ENCODE peak calls at places on chromosomes 16 and 17, in four cellular contexts. Y is heart left ventricle; O is CD8-positive, alpha-beta memory T cell; W is MM.1S. H is an unnamed sample. For H3K27me3, the result is how much of the 10 kb centered on the place peaks cover.

GRCh38 chr16:9195301-9195700 is 103.9 kb downstream of the HAPSTR1 start:
- DNase-seq in Y (no peak), O (no peak), W (no peak), H (no peak)

GRCh38 chr17:35056013-35056412 is 7.5 kb downstream of the RFFL start:
- DNase-seq in Y (no peak), O (no peak), W (no peak), H (no peak)

GRCh38 chr17:67544364-67544763 is 167.3 kb downstream of the PITPNC1 start:
- DNase-seq in Y (no peak), O (no peak), W (no peak), H (no peak)

GRCh38 chr16:67022531-67023214 is 6.3 kb upstream of the CBFB start:
- DNase-seq in Y (no peak), O (no peak), W (no peak), H (no peak)

GRCh38 chr17:34306466-34306865 is 12.8 kb upstream of the CCL8 start:
- DNase-seq in Y (no peak), O (no peak), W (no peak), H (no peak)

GRCh38 chr17:36089888-36090836 is at the start of gene CCL3:
- DNase-seq in Y (no peak), O (no peak), W (peak), H (no peak)

GRCh38 chr17:19904924-19905323 is 37.2 kb upstream of the ULK2 start:
- DNase-seq in Y (peak), O (no peak), W (no peak), H (peak)

GRCh38 chr17:55571095-55571494 is 59.8 kb upstream of the SMIM36 start:
- DNase-seq in Y (no peak), O (no peak), W (no peak), H (no peak)

GRCh38 chr16:84788968-84789371 is 30.8 kb upstream of the CRISPLD2 start:
- DNase-seq in Y (no peak), O (no peak), W (no peak), H (no peak)

GRCh38 chr16:67865318-67865717 is 7.5 kb upstream of the EDC4 start:
- DNase-seq in Y (no peak), O (no peak), W (peak), H (no peak)

GRCh38 chr16:86041807-86042206 is 142.8 kb downstream of the IRF8 start:
- DNase-seq in Y (no peak), O (no peak), W (no peak), H (no peak)

GRCh38 chr16:47888142-47888541 is 267.7 kb downstream of the ABCC12 start:
- DNase-seq in Y (no peak), O (no peak), W (no peak), H (no peak)

GRCh38 chr17:73478768-73479424 is 165.3 kb downstream of the SDK2 start:
- DNase-seq in Y (no peak), O (no peak), W (no peak), H (no peak)

GRCh38 chr16:3458278-3458851 is 14.9 kb downstream of the NAA60 start:
- DNase-seq in Y (no peak), O (no peak), W (no peak), H (peak)

GRCh38 chr17:65131946-65132345 is 5.2 kb upstream of the RGS9 start:
- DNase-seq in Y (no peak), O (no peak), W (no peak), H (no peak)

GRCh38 chr17:63954402-63955063 is 18.2 kb downstream of the SCN4A start:
- DNase-seq in Y (no peak), O (peak), W (peak), H (no peak)

GRCh38 chr17:20226814-20227482 is 217.8 kb downstream of the SPECC1 start:
- DNase-seq in Y (peak), O (peak), W (peak), H (peak)

GRCh38 chr17:49104511-49105074 is 28.0 kb upstream of the B4GALNT2 start:
- DNase-seq in Y (no peak), O (no peak), W (no peak), H (no peak)

GRCh38 chr17:81526662-81527571 is 1.3 kb upstream of the FSCN2 start:
- DNase-seq in Y (peak), O (no peak), W (peak), H (no peak)

GRCh38 chr17:81522491-81523125 is 5.6 kb upstream of the FSCN2 start:
- DNase-seq in Y (peak), O (no peak), W (no peak), H (no peak)

GRCh38 chr17:81523139-81524062 is 4.8 kb upstream of the FSCN2 start:
- DNase-seq in Y (peak), O (no peak), W (no peak), H (no peak)

GRCh38 chr17:81524865-81525159 is 3.4 kb upstream of the FSCN2 start:
- DNase-seq in Y (peak), O (no peak), W (no peak), H (no peak)

DNA sequence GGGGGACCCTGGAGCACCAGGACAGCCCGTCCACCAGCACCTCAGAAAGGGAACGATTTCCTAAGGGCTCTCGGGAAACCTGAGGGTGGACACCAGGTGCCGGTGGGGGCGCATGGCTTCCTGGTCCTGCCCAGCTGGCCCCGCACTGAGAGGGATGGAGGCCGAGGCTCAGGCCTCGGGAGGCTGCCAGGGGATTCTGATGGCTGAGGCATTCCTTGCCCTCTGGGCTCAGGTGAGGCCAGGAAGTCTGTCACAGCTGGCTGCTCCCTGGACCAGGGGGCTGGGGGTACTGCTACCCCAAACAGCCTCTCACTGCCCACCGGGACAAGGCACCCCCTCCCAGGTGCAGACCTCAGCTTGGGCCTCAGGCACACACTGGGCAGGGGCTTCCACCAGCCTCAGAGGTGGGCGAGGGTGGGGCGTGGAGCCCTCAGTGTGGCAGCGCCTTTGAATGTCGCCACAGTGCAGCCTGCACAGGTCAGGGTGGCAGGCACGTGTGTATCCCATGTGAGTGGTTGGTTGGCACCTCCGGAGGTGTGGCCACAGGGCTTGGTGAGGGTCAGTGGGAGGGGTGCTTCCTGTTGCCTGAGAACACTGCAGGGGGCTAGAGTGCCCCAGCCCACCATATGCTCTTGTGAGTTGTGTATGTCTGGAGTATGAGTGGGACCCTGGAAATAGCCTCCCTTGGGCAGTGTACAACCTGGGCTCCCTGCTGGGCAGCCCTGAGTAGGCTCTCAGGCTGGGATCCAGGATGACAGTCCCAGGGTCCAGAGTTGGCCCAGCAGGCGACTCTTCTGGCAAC is 3.9 kb upstream of the FSCN2 start:
- DNase-seq in Y (peak), O (no peak), W (no peak), H (no peak)
- H3K27me3 ChIP-seq in Y (under half), O (under half), W (under half), H (under half)

GRCh38 chr17:48056879-48057278 is 8.7 kb downstream of the NFE2L1 start:
- DNase-seq in Y (no peak), O (no peak), W (no peak), H (no peak)
- H3K4me3 ChIP-seq in Y (no peak), O (no peak), W (no peak), H (no peak)

GRCh38 chr16:982152-983043 is 828 bp downstream of the SOX8 start:
- DNase-seq in Y (peak), O (no peak), W (no peak), H (no peak)
- H3K27ac ChIP-seq in Y (no peak), O (no peak), W (no peak), H (no peak)

DNA sequence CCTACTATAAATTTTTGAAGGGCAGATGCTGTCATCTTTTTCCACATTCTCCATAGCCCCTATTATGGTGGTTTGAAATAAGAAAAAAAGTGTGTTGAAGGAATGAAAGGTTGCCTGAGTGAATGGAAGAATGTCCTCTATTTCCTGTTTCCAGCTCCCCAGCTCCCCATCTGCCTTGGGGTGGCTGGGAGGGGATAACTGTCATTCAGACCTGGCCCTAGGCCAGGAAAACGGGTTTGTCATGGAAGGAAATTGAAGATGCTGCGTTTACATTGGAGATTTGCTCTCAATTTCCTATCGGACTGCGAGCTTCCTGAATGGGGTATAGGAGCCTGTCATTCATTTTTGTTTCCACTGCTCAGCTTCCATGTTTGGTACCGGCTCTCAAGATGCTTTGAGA is 2.2 kb upstream of the FZD2 start:
- DNase-seq in Y (no peak), O (no peak), W (no peak), H (no peak)
- H3K27me3 ChIP-seq in Y (under half), O (under half), W (under half), H (under half)

DNA sequence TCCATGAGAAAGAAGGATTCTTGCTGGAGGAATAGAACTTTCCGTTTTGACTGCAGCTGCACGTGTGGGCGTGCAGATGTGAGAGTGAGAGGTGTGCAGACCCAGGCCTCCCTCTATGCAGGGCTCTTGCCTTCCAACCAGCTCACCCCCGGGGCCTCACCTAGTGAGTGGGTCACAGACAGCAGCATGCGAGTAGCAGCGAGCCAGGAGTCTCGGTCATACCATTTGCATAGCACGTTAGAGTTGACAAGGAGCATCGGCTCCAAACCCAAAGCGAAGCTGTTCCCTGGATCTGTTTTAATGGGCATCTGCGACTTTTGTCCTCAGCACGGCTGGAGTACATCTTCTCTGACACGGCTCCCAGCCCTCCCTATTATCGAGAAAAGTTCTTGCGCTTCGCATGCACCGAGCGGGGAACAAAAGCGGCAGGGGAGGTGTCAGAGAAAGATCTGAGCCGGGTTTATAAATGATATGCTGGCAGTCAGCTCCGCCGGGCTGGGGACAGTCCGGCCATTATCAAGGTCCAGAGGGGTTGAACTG is 253.3 kb downstream of the MAF start:
- DNase-seq in Y (no peak), O (no peak), W (no peak), H (no peak)
- H3K4me3 ChIP-seq in Y (no peak), O (no peak), W (no peak), H (no peak)

H was measured in upper lobe of right lung.